ENCODE peak calls at places on chromosomes 4 and X, in six cellular contexts. One of them, this sample, is unnamed.

GRCh38 chr4:10581022-10581421 is 103.5 kb downstream of the CLNK start:
- DNase-seq in hypothalamus: no peak
- DNase-seq in iPS-NIHi11: no peak
- DNase-seq in T-helper 1 cell: no peak
- DNase-seq in OCI-LY7: no peak
- DNase-seq in cardiac fibroblast: no peak
- DNase-seq in this sample: no peak

GRCh38 chrX:119790977-119791436 is 423 bp downstream of the RPL39 start:
- DNase-seq in T-helper 1 cell: no peak
- DNase-seq in cardiac fibroblast: peak
- DNase-seq in hypothalamus: no peak
- DNase-seq in iPS-NIHi11: no peak
- DNase-seq in OCI-LY7: peak
- DNase-seq in this sample: peak

GRCh38 chrX:52923781-52924241 is 26.7 kb downstream of the FAM156B start:
- DNase-seq in OCI-LY7: peak
- DNase-seq in hypothalamus: no peak
- DNase-seq in iPS-NIHi11: no peak
- DNase-seq in T-helper 1 cell: no peak
- DNase-seq in cardiac fibroblast: peak
- DNase-seq in this sample: peak

GRCh38 chr4:52910115-52910514 is 48.0 kb downstream of the RASL11B start:
- DNase-seq in iPS-NIHi11: no peak
- DNase-seq in hypothalamus: no peak
- DNase-seq in OCI-LY7: no peak
- DNase-seq in cardiac fibroblast: no peak
- DNase-seq in T-helper 1 cell: no peak
- DNase-seq in this sample: no peak

GRCh38 chrX:40132751-40133150 is 35.0 kb upstream of the BCOR start:
- DNase-seq in hypothalamus: no peak
- DNase-seq in iPS-NIHi11: no peak
- DNase-seq in OCI-LY7: no peak
- DNase-seq in T-helper 1 cell: no peak
- DNase-seq in cardiac fibroblast: peak
- DNase-seq in this sample: peak

GRCh38 chrX:114985967-114986592 is 31.3 kb downstream of the IL13RA2 start:
- DNase-seq in OCI-LY7: no peak
- DNase-seq in iPS-NIHi11: no peak
- DNase-seq in hypothalamus: no peak
- DNase-seq in T-helper 1 cell: no peak
- DNase-seq in cardiac fibroblast: no peak
- DNase-seq in this sample: no peak

GRCh38 chr4:81635747-81636146 is 164.0 kb upstream of the RASGEF1B start:
- DNase-seq in cardiac fibroblast: no peak
- DNase-seq in hypothalamus: no peak
- DNase-seq in T-helper 1 cell: no peak
- DNase-seq in OCI-LY7: peak
- DNase-seq in iPS-NIHi11: no peak
- DNase-seq in this sample: no peak

GRCh38 chr4:153335665-153336064 is 8.8 kb upstream of the MND1 start:
- DNase-seq in cardiac fibroblast: no peak
- DNase-seq in iPS-NIHi11: no peak
- DNase-seq in OCI-LY7: no peak
- DNase-seq in T-helper 1 cell: no peak
- DNase-seq in hypothalamus: no peak
- DNase-seq in this sample: no peak

GRCh38 chr4:177320721-177321120 is 11.0 kb downstream of the NEIL3 start:
- DNase-seq in cardiac fibroblast: no peak
- DNase-seq in T-helper 1 cell: no peak
- DNase-seq in iPS-NIHi11: no peak
- DNase-seq in OCI-LY7: no peak
- DNase-seq in hypothalamus: no peak
- DNase-seq in this sample: no peak

GRCh38 chr4:139522457-139522856 is 33.6 kb downstream of the SETD7 start:
- DNase-seq in hypothalamus: no peak
- DNase-seq in cardiac fibroblast: no peak
- DNase-seq in iPS-NIHi11: peak
- DNase-seq in OCI-LY7: no peak
- DNase-seq in T-helper 1 cell: no peak
- DNase-seq in this sample: no peak

GRCh38 chrX:64206556-64207162 is 1.2 kb upstream of the AMER1 start:
- DNase-seq in T-helper 1 cell: no peak
- DNase-seq in OCI-LY7: peak
- DNase-seq in cardiac fibroblast: peak
- DNase-seq in iPS-NIHi11: no peak
- DNase-seq in hypothalamus: no peak
- DNase-seq in this sample: peak